ENCODE peak calls at places on chromosomes 11 and 22, in nine cellular contexts. V is HCT116; K is HFFc6; X is stimulated activated naive CD8-positive, alpha-beta T cell treated with anti-CD3 and anti-CD28 coated beads, Interleukin-15, amount 100 ng/mL, for 72 hours; E is Peyer's patch; P is LoVo; H is endothelial cell; Y is AG20443; G is stomach. T is an unnamed sample.

GRCh38 chr11:12110201-12110713 is at the start of gene MICAL2:
- DNase-seq in H (peak), G (peak), Y (peak), P (peak), K (peak), V (peak), E (peak), X (peak), T (peak)

GRCh38 chr11:120867988-120868387 is 155.9 kb upstream of the TBCEL start:
- DNase-seq in E (no peak), Y (no peak), V (no peak), G (no peak), H (no peak), K (no peak), X (no peak), P (no peak), T (no peak)

GRCh38 chr22:19151329-19152191 is 1.5 kb upstream of the GSC2 start:
- DNase-seq in E (no peak), P (no peak), G (no peak), Y (no peak), V (no peak), H (no peak), K (no peak), X (no peak), T (no peak)

GRCh38 chr11:35111171-35112055 is 27.6 kb upstream of the CD44 start:
- DNase-seq in K (peak), X (no peak), Y (peak), G (no peak), P (peak), V (no peak), E (no peak), H (no peak), T (peak)

GRCh38 chr11:134736251-134737072 is 324.4 kb upstream of the B3GAT1 start:
- DNase-seq in P (no peak), G (no peak), X (no peak), K (no peak), V (no peak), Y (no peak), E (no peak), H (no peak), T (no peak)

GRCh38 chr11:78351979-78352731 is 65.5 kb downstream of the GAB2 start:
- DNase-seq in P (no peak), K (no peak), G (no peak), V (no peak), H (no peak), E (no peak), Y (no peak), X (no peak), T (no peak)

GRCh38 chr11:122917311-122917710 is 34.8 kb downstream of the JHY start:
- DNase-seq in P (peak), E (no peak), X (no peak), V (no peak), Y (no peak), G (no peak), H (no peak), K (peak), T (peak)

GRCh38 chr11:104968365-104968855 is at the start of gene CASP4:
- DNase-seq in H (no peak), K (peak), P (peak), Y (peak), G (no peak), X (no peak), E (no peak), V (peak), T (no peak)

GRCh38 chr11:65500262-65501004 is 1.6 kb downstream of the MALAT1 start:
- DNase-seq in V (no peak), P (peak), X (peak), H (no peak), Y (no peak), G (no peak), K (peak), E (no peak), T (peak)

GRCh38 chr11:121464352-121464946 is 11.7 kb upstream of the SORL1-AS1 start:
- DNase-seq in G (no peak), H (no peak), P (peak), V (peak), K (peak), E (peak), Y (peak), X (peak), T (peak)

GRCh38 chr11:47188262-47188661 is 2.0 kb upstream of the PACSIN3 start:
- DNase-seq in X (no peak), K (no peak), P (no peak), H (no peak), V (no peak), Y (no peak), E (no peak), G (no peak), T (no peak)

GRCh38 chr11:124656759-124657627 is 16.5 kb downstream of the SIAE start:
- DNase-seq in Y (no peak), P (no peak), V (no peak), G (no peak), K (no peak), X (no peak), E (no peak), H (no peak), T (no peak)

GRCh38 chr11:2202071-2202899 is 30.7 kb upstream of the TH start:
- DNase-seq in X (no peak), V (no peak), P (peak), K (no peak), H (no peak), Y (no peak), G (peak), E (no peak), T (no peak)

GRCh38 chr11:2590951-2591754 is 108.6 kb downstream of the KCNQ1OT1 start:
- DNase-seq in X (no peak), Y (peak), V (no peak), K (no peak), E (no peak), H (no peak), G (no peak), P (no peak), T (no peak)

GRCh38 chr22:41481131-41481830 is 12.4 kb downstream of the ACO2 start:
- DNase-seq in Y (peak), H (no peak), E (no peak), K (peak), P (no peak), G (no peak), X (no peak), V (no peak), T (no peak)

GRCh38 chr11:110182886-110183285 is 89.7 kb downstream of the ZC3H12C start:
- DNase-seq in P (peak), G (no peak), H (no peak), Y (peak), K (peak), X (no peak), E (no peak), V (peak), T (peak)

GRCh38 chr22:37483050-37483449 is 3.1 kb downstream of the MFNG start:
- DNase-seq in G (no peak), H (no peak), Y (no peak), V (no peak), X (no peak), K (no peak), E (no peak), P (no peak), T (no peak)

GRCh38 chr11:17457361-17458104 is 19.1 kb downstream of the ABCC8 start:
- DNase-seq in H (no peak), V (no peak), P (no peak), E (no peak), G (no peak), K (no peak), Y (no peak), X (no peak), T (no peak)

GRCh38 chr11:111494040-111494439 is 18.1 kb downstream of the BTG4 start:
- DNase-seq in E (no peak), Y (no peak), X (no peak), V (no peak), H (no peak), K (no peak), P (no peak), G (no peak), T (no peak)

GRCh38 chr11:120067361-120068113 is 70.4 kb downstream of the TRIM29 start:
- DNase-seq in X (no peak), H (no peak), Y (no peak), K (no peak), G (no peak), E (no peak), P (no peak), V (no peak), T (no peak)

GRCh38 chr11:128903248-128904041 is 12.3 kb downstream of the KCNJ5 start:
- DNase-seq in E (peak), G (no peak), K (no peak), Y (no peak), V (no peak), X (no peak), P (no peak), H (peak), T (no peak)

GRCh38 chr22:49040754-49041467 is 786.8 kb downstream of the BRD1 start:
- DNase-seq in E (no peak), P (no peak), K (no peak), H (no peak), X (no peak), Y (no peak), V (no peak), G (no peak), T (no peak)

GRCh38 chr11:65014146-65014960 is at the start of gene ARL2:
- DNase-seq in Y (peak), E (peak), G (peak), V (no peak), H (no peak), X (peak), P (no peak), K (no peak), T (no peak)

T was measured in MG63.